ENCODE peak calls at places on chromosome 16, in nine cellular contexts. M is bronchial epithelial cell, D is sigmoid colon, N is AG09319, T is left lung, C is colonic mucosa, B is esophagus squamous epithelium, L is neural crest cell, G is B cell. A is an unnamed sample.
A peak's percentile ranks its signal among the peaks of the same experiment; 100 is the strongest.

GRCh38 chr16:49183911-49184310 is 97.7 kb downstream of the CBLN1 start:
- DNase-seq in M (peak; percentile 35), D (no peak), N (no peak), T (no peak), C (peak; percentile 75), B (no peak), L (peak; percentile 9), G (no peak), A (no peak)

GRCh38 chr16:88907768-88908167 is 41.3 kb upstream of the PABPN1L start:
- DNase-seq in M (peak; percentile 96), D (no peak), N (no peak), T (no peak), C (no peak), B (no peak), L (no peak), G (no peak), A (no peak)

GRCh38 chr16:15857779-15858560 is 1.1 kb upstream of the MYH11 start:
- DNase-seq in M (no peak), D (peak; percentile 94), N (no peak), T (peak; percentile 73), C (peak; percentile 26), B (no peak), L (peak; percentile 3), G (peak; percentile 45), A (no peak)

GRCh38 chr16:23795369-23795768 is 40.4 kb upstream of the PRKCB start:
- DNase-seq in M (no peak), D (no peak), N (no peak), T (no peak), C (no peak), B (no peak), L (no peak), G (no peak), A (no peak)

GRCh38 chr16:88462396-88462795 is 9.3 kb downstream of the ZFPM1 start:
- DNase-seq in M (no peak), D (no peak), N (no peak), T (no peak), C (no peak), B (no peak), L (no peak), G (no peak), A (no peak)

GRCh38 chr16:52389045-52389444 is 157.9 kb downstream of the TOX3 start:
- DNase-seq in M (no peak), D (no peak), N (no peak), T (no peak), C (no peak), B (no peak), L (no peak), G (no peak), A (no peak)

GRCh38 chr16:80703391-80704071 is 100.9 kb downstream of the CDYL2 start:
- DNase-seq in M (no peak), D (no peak), N (no peak), T (no peak), C (peak; percentile 51), B (no peak), L (no peak), G (no peak), A (no peak)

GRCh38 chr16:1069154-1069553 is 3.4 kb upstream of the SSTR5 start:
- DNase-seq in M (no peak), D (no peak), N (no peak), T (no peak), C (no peak), B (no peak), L (no peak), G (no peak), A (no peak)

GRCh38 chr16:49048557-49048956 is 233.1 kb downstream of the CBLN1 start:
- DNase-seq in M (peak; percentile 50), D (no peak), N (no peak), T (no peak), C (no peak), B (no peak), L (no peak), G (no peak), A (no peak)

GRCh38 chr16:52837251-52837650 is 215.4 kb downstream of the CHD9NB start:
- DNase-seq in M (peak; percentile 30), D (no peak), N (no peak), T (no peak), C (no peak), B (no peak), L (no peak), G (no peak), A (no peak)

GRCh38 chr16:25747160-25747758 is 55.5 kb downstream of the HS3ST4 start:
- DNase-seq in M (no peak), D (no peak), N (no peak), T (no peak), C (no peak), B (no peak), L (peak; percentile 52), G (no peak), A (no peak)

DNA sequence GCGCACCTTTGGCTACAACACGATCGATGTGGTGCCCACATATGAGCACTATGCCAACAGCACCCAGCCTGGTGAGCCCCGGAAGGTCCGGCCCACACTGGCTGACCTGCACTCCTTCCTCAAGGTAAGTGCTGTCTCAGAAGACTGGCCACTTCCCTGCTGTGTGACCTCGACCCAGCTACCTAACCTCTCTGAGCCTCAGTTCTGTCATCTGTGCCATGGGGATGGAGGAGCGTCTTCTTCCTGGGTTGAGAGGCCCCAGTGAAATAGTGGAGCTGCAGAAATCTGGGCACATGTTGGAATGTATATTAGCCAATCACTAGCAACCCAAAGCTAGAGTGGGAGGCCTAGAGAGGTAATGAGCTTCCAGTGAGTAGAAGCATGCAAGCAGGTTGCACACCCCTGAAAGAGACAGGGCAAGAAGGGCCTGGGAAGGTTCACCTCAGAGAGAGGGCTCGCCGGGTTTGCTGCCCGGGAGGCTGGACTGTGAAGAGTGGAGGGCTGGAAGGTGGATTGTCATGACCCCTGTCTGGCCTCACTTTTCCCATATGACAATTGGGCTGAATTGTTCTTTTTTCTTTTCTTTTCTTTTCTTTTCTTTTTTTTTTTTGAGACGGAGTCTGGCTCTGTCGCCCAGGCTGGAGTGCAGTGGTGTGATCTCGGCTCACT is 521 bp downstream of the SLC12A3 start:
- DNase-seq in M (no peak), D (no peak), N (no peak), T (no peak), C (no peak), B (no peak), L (no peak), G (no peak), A (no peak)
- TF ChIP-seq CTCF in M (no peak), D (no peak), N (no peak), T (no peak), C (no peak), B (no peak), L (no peak), G (no peak), A (no peak)

GRCh38 chr16:66849543-66849942 is 5.3 kb downstream of the CA7 start:
- DNase-seq in M (no peak), D (no peak), N (no peak), T (no peak), C (no peak), B (no peak), L (no peak), G (no peak), A (no peak)
- TF ChIP-seq CTCF in M (no peak), D (no peak), N (no peak), T (no peak), C (no peak), B (no peak), L (no peak), G (no peak), A (no peak)

DNA sequence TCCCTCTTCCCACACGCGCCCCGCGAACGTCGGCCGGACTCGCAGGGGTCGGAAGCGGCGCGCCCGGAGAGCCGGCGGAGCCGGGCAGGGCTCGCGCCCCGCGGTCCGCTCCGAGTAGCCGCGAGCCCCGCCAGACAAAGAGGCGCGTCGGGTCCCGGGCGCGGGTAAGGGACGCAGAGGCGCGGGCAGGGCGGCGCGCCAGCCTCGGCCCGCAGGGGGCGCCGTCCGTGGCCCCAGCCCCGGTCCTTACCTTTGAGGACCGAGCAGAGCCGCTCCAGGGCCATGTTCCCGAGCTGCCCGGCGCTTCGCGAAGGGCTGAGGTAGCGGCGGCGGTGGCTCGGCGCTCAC is 442 bp downstream of the NETO2 start:
- DNase-seq in M (peak; percentile 47), D (no peak), N (no peak), T (peak; percentile 90), C (peak; percentile 55), B (no peak), L (peak; percentile 68), G (peak; percentile 87), A (peak; percentile 27)
- TF ChIP-seq CTCF in M (peak; percentile 69), D (peak; percentile 26), N (peak; percentile 28), T (peak; percentile 55), C (peak; percentile 51), B (peak; percentile 54), L (peak; percentile 89), G (peak; percentile 82), A (peak; percentile 55)

DNA sequence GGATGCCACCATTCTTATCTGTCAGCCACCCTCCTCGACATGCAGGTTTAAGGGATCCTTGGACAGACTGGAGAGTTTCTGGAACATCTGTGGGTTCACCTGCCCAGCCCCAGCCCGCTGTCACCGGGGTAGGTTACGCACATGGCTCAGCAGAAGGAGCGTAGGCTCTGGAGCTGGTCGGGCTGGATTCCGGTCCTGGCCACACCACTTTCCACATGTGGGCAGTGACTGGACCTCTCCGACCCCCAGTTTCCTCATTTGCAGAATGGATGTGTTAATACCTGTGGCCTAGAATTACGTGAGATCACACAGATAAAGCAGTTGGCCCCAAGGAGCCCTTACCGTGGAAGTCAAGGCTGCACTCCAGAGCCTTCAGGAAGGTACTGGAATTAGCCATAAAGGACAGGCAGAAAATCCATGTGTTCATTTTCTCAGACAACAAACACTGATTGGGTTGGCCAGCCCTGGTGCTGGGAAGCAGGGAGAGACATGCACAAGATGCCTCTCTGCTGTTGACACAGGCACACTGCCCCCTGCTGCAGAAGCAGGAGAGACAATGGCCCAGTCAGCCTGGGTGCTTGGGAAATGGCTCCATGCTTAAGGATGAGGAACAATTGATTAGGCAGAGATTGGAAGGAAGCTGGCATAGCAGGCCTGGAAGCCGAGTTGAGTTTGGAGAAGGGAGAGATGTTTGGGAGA is 58.8 kb downstream of the SF3B3 start:
- DNase-seq in M (no peak), D (no peak), N (no peak), T (no peak), C (no peak), B (no peak), L (no peak), G (no peak), A (no peak)
- TF ChIP-seq CTCF in M (peak; percentile 12), D (no peak), N (no peak), T (no peak), C (no peak), B (no peak), L (peak; percentile 28), G (no peak), A (peak; percentile 8)

DNA sequence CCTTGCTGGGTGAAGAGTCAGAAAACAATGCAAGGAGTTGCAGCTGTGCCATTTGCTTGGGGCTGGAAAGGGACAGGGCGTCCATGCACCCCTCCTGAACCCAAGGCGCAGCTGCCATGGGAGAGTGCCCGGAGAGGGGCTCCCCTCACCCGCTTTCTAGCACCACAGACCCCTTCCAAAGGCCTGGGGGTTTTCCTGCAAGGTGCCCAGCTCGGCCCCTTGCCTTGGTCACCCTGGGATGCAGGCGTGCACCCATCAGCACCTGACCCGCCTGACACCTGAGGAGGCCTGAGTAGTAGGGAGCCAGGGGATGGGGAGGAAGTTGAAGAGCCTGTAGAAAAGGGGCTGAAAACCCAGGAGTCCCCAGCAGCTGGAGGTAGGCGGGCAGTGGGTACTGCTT is 30.3 kb downstream of the TMEM186 start:
- DNase-seq in M (no peak), D (no peak), N (no peak), T (no peak), C (no peak), B (no peak), L (no peak), G (no peak), A (no peak)
- TF ChIP-seq CTCF in M (no peak), D (no peak), N (no peak), T (no peak), C (no peak), B (no peak), L (no peak), G (no peak), A (no peak)